ENCODE peak calls at places on chromosomes 5 and 9, in four cellular contexts. N, I, P and E are unnamed samples.

GRCh38 chr5:30968971-30969370 is 224.5 kb upstream of the CDH6 start:
- DNase-seq in N (no peak), I (peak; percentile 47), P (no peak), E (no peak)

GRCh38 chr5:96595300-96596090 is 66.7 kb upstream of the CAST start:
- DNase-seq in N (peak; percentile 45), I (peak; percentile 53), P (no peak), E (no peak)

GRCh38 chr5:34043099-34043876 is at the start of gene C1QTNF3:
- DNase-seq in N (no peak), I (no peak), P (no peak), E (no peak)

GRCh38 chr9:107488400-107489143 is 997 bp downstream of the KLF4 start:
- DNase-seq in N (peak; percentile 50), I (peak; percentile 42), P (no peak), E (peak; percentile 49)

GRCh38 chr9:133130721-133131244 is 9.7 kb upstream of the RALGDS start:
- DNase-seq in N (no peak), I (no peak), P (no peak), E (no peak)

GRCh38 chr5:1915316-1915715 is 32.6 kb upstream of the IRX4 start:
- DNase-seq in N (no peak), I (no peak), P (no peak), E (no peak)

GRCh38 chr5:165714594-165714993 is 2209.2 kb downstream of the MAT2B start:
- DNase-seq in N (no peak), I (no peak), P (no peak), E (no peak)

GRCh38 chr9:114681594-114682332 is at the start of gene TEX48:
- DNase-seq in N (peak; percentile 85), I (peak; percentile 91), P (peak; percentile 43), E (peak; percentile 74)

DNA sequence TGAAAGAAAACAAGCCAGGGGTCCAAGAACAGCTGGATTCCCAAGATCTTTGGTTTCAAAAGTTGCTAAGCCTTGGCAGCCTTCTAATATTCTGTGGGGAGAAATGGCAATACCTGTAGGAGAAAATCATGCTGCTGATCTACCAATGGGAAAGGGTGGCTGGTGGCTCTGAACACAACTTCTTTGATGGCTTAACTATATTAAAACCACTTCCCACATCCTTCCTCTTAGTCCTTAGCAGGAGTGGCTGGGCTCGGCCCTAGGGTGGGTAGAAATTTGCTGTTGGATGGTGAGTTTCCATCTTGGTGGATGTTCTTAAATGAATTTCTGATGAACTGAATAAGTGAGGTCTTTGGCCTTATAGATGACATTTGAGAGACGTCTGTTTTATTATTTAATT is 19.5 kb upstream of the FBXL7 start:
- DNase-seq in N (no peak), I (no peak), P (no peak), E (no peak)
- H3K56ac ChIP-seq in N (no peak overlapping the region), I (no peak overlapping the region), P (no peak overlapping the region), E (no peak overlapping the region)

DNA sequence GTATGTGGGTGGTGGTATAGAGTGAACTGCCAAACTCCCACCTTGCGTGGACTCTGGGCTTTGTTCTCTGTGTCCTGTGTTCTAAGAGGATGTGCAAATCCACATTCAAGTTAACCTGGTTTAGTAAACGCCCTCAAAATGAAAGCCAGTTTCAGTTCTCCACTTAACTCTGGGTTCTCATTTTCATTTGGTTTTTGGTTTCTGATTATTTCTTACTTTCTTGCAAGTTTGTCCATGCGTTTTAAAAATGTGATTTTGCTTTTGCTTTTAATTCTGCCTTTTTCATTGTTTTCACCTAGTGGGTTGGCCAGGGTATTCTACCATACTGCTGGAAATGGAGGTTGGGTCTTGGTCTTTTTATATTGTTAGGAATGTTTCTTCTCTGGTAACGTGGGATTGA is 38.2 kb downstream of the GALNT10 start:
- DNase-seq in N (no peak), I (no peak), P (no peak), E (no peak)
- H3K56ac ChIP-seq in N (no peak overlapping the region), I (no peak overlapping the region), P (no peak overlapping the region), E (no peak overlapping the region)

GRCh38 chr9:137694962-137695875 is 76.4 kb downstream of the EHMT1 start:
- DNase-seq in N (peak; percentile 89), I (peak; percentile 89), P (peak; percentile 54), E (no peak)

GRCh38 chr9:137696526-137696925 is 77.7 kb downstream of the EHMT1 start:
- DNase-seq in N (no peak), I (no peak), P (no peak), E (no peak)

GRCh38 chr9:137697832-137698231 is 79.0 kb downstream of the EHMT1 start:
- DNase-seq in N (no peak), I (no peak), P (no peak), E (no peak)

GRCh38 chr9:137694236-137694959 is 75.6 kb downstream of the EHMT1 start:
- DNase-seq in N (peak; percentile 41), I (no peak), P (no peak), E (no peak)

GRCh38 chr9:137697193-137697592 is 78.4 kb downstream of the EHMT1 start:
- DNase-seq in N (no peak), I (no peak), P (no peak), E (no peak)
- H3K56ac ChIP-seq in N (no peak overlapping the region), I (no peak overlapping the region), P (no peak overlapping the region), E (no peak overlapping the region)

DNA sequence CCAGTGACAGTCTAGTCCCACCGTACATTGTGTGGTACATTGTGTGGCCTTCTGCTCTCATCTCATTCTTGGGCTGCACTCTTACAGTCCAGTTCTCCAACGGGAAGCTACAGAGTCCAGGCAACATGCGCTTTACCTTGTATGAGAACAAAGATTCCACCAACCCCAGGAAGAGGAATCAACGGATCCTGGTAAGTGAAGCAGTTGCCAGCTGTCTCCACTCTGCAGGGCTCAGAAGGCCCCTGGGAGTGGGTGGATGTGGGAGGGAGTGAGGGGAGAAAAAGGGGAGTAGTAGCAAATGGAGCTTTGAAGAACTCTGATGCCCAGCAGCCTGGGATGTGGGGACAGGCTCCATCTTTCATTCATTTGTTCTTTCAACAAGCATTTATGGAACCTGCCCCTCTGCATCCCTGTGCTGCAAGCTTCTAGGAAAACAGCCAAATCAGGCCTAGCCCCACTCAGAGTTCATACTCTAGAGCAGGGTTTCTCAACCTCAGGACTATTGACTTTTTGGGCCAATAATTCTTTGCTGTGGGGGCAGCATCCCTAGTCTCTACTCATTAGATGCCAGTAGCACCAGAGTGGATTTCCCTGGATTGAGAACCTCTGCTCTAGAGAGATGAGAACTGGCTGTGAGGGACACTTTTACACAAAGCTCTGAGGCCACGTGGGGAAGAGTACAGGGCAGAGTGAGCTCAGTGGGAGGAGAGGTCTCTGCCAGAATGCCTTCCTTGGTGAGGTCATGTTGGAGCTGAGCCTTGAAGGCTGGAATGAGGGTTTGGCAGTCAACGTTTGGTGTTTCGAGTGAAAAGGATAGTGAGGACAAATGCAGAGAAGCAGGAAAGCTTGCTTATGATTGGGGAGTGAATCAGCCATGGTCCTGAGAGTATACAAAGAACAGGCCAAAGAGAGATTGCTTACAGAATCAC is 1.1 kb downstream of the POLR1E start:
- DNase-seq in N (no peak), I (peak; percentile 48), P (no peak), E (peak; percentile 98)
- H3K56ac ChIP-seq in N (no peak overlapping the region), I (peak overlapping the region; percentile 93), P (peak overlapping the region; percentile 40), E (peak overlapping the region; percentile 54)

GRCh38 chr5:172788771-172789686 is 18.0 kb upstream of the DUSP1 start:
- DNase-seq in N (peak; percentile 49), I (peak; percentile 69), P (no peak), E (no peak)
- H3K56ac ChIP-seq in N (no peak overlapping the region), I (peak overlapping the region; percentile 77), P (no peak overlapping the region), E (no peak overlapping the region)

DNA sequence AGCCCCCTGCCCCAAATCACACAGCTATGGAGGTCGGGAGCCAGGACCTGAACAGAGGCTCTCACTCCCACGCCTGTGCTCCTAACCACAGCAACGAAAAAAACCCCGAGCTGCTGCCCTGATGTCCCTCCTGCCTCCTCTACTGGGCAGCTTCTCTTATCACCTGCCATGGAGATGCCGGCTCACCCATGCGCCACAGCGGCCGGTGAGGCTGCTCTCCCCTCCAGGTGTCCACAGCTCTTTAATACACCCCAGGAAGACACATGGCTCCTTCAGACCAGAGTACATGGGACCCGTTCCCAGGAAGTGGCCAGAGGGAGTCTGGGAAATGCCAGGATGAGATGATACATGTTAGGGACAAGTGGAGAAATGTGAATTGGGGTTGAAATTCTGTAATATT is 110.9 kb downstream of the COL23A1 start:
- DNase-seq in N (no peak), I (no peak), P (no peak), E (no peak)
- H3K56ac ChIP-seq in N (no peak overlapping the region), I (no peak overlapping the region), P (no peak overlapping the region), E (no peak overlapping the region)

GRCh38 chr9:7854763-7855162 is 55.2 kb upstream of the DMAC1 start:
- DNase-seq in N (no peak), I (no peak), P (no peak), E (no peak)

GRCh38 chr9:7862170-7862569 is 62.6 kb upstream of the DMAC1 start:
- DNase-seq in N (no peak), I (no peak), P (no peak), E (no peak)

DNA sequence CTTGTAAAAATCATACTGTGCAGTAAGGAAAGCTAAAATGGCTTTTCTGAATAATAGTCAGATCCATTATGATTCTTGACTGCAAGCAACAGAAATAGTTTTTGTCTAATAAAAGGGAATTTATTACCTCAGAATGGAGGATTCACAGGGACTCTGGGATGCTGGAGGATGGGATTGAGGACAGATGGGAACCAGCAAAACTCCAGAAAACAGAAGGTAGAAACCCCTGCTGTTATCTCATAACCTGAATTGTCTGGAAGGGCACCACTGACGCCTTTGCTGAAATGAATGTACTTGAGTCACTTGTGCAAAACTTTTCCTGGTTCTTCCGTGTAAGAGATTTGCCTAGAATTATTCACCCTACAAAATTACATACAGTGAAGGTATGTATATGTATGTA is 58.6 kb upstream of the DMAC1 start:
- DNase-seq in N (no peak), I (no peak), P (no peak), E (no peak)
- H3K56ac ChIP-seq in N (no peak overlapping the region), I (no peak overlapping the region), P (no peak overlapping the region), E (no peak overlapping the region)

DNA sequence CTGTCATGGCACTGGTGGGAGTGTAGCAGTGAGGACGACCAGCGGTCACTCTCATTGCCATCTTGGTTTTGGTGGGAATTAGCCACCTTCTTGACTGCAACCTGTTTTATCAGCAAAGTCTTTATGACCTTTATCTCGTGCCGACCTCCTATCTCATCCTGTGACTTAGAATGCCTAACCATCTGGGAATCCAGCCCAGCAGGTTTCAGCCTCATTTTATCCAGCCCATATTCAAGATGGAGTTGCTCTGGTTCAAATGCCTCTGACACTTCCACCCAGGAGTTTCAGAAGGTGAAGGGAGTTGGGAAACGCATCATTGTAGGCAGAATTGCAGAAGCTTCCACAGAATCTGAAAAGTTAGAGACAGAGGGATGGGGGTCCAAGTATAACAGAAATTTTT is 35.4 kb downstream of the SHC3 start:
- DNase-seq in N (no peak), I (peak; percentile 26), P (no peak), E (no peak)
- H3K56ac ChIP-seq in N (no peak overlapping the region), I (no peak overlapping the region), P (no peak overlapping the region), E (no peak overlapping the region)

GRCh38 chr9:127953768-127954505 is 16.3 kb upstream of the DPM2 start:
- DNase-seq in N (no peak), I (no peak), P (no peak), E (no peak)
- H3K56ac ChIP-seq in N (no peak overlapping the region), I (no peak overlapping the region), P (no peak overlapping the region), E (no peak overlapping the region)

GRCh38 chr5:60458669-60459068 is 241.3 kb downstream of the DEPDC1B start:
- DNase-seq in N (no peak), I (no peak), P (no peak), E (no peak)
- H3K56ac ChIP-seq in N (no peak overlapping the region), I (no peak overlapping the region), P (no peak overlapping the region), E (no peak overlapping the region)